ENCODE peak calls at places on chromosomes 3 and 15, in ten cellular contexts. F is heart left ventricle, J is A549, B is upper lobe of left lung, S is transverse colon, I is endothelial cell of umbilical vein, E is uterus, X is ovary, L is sigmoid colon, Y is stomach. K is an unnamed sample.

GRCh38 chr15:28929200-28929599 is 43.4 kb downstream of the APBA2 start:
- DNase-seq in E (no peak), I (no peak), X (no peak), S (no peak), L (peak; percentile 20), J (no peak), F (no peak), Y (no peak), B (no peak), K (no peak)

GRCh38 chr15:64460206-64460736 is at the start of gene ZNF609:
- DNase-seq in X (peak; percentile 97), S (peak; percentile 97), J (peak; percentile 96), B (peak; percentile 98), Y (peak; percentile 94), L (peak; percentile 96), I (peak; percentile 90), E (peak; percentile 94), F (peak; percentile 94), K (peak; percentile 91)

GRCh38 chr3:139830817-139831216 is 104.2 kb upstream of the CLSTN2 start:
- DNase-seq in Y (no peak), B (peak; percentile 34), S (no peak), J (no peak), E (no peak), L (no peak), X (peak; percentile 76), I (no peak), F (peak; percentile 60), K (peak; percentile 28)

GRCh38 chr3:113405180-113405579 is 36.1 kb downstream of the CFAP44 start:
- DNase-seq in Y (no peak), F (no peak), B (no peak), X (no peak), S (no peak), I (peak; percentile 24), J (no peak), E (no peak), L (no peak), K (no peak)

GRCh38 chr3:132904-133303 is 63.7 kb upstream of the CHL1 start:
- DNase-seq in I (no peak), Y (no peak), E (no peak), J (no peak), B (no peak), F (no peak), L (no peak), S (no peak), X (no peak), K (no peak)

GRCh38 chr15:99605490-99605931 is 39.7 kb downstream of the MEF2A start:
- DNase-seq in X (no peak), F (no peak), Y (no peak), E (no peak), I (no peak), S (no peak), L (no peak), B (no peak), J (no peak), K (no peak)

GRCh38 chr3:129560269-129560787 is 17.4 kb downstream of the H1-8 start:
- DNase-seq in I (no peak), X (peak; percentile 74), Y (no peak), B (peak; percentile 70), E (peak; percentile 68), S (no peak), L (no peak), F (peak; percentile 62), J (no peak), K (no peak)

GRCh38 chr3:77513541-77513940 is 473.6 kb downstream of the ROBO2 start:
- DNase-seq in B (no peak), L (no peak), Y (no peak), X (no peak), I (no peak), S (no peak), J (no peak), F (no peak), E (no peak), K (no peak)

GRCh38 chr3:73580343-73580742 is 44.4 kb downstream of the PDZRN3 start:
- DNase-seq in J (no peak), X (no peak), Y (no peak), S (no peak), B (no peak), E (peak; percentile 39), F (no peak), I (no peak), L (no peak), K (no peak)

GRCh38 chr3:172133830-172134229 is 94.5 kb downstream of the FNDC3B start:
- DNase-seq in I (no peak), Y (no peak), X (no peak), B (no peak), S (no peak), L (no peak), J (no peak), E (no peak), F (no peak), K (peak; percentile 42)
- H3K4me1 ChIP-seq in I (peaks cover 79% of the 10 kb centered on the region), Y (peaks cover 87% of the 10 kb centered on the region), X (peaks cover 18% of the 10 kb centered on the region), B (peaks cover 91% of the 10 kb centered on the region), S (peaks cover 70% of the 10 kb centered on the region), L (no peaks in the 10 kb centered on the region), J (peaks cover 95% of the 10 kb centered on the region), E (peaks cover 11% of the 10 kb centered on the region), F (peaks cover 77% of the 10 kb centered on the region), K (peaks cover 89% of the 10 kb centered on the region)

GRCh38 chr3:160754855-160755747 is 930 bp upstream of the PPM1L start:
- DNase-seq in E (peak; percentile 91), I (peak; percentile 95), Y (peak; percentile 95), F (peak; percentile 94), L (peak; percentile 97), B (peak; percentile 99), J (peak; percentile 88), X (peak; percentile 95), S (peak; percentile 96), K (peak; percentile 93)
- TF ChIP-seq POLR2A in E (peak; percentile 86), I (no peak), Y (no peak), F (peak; percentile 49), L (peak; percentile 70), B (no peak), J (peak; percentile 54), X (peak; percentile 48), S (peak; percentile 82), K (peak; percentile 98)

GRCh38 chr15:87031545-87032230 is 952.0 kb downstream of the AGBL1 start:
- DNase-seq in Y (no peak), X (no peak), E (no peak), B (no peak), L (no peak), S (no peak), I (no peak), F (no peak), J (no peak), K (no peak)

GRCh38 chr15:87034886-87035285 is 955.2 kb downstream of the AGBL1 start:
- DNase-seq in B (no peak), J (no peak), S (no peak), X (no peak), L (no peak), F (no peak), I (no peak), E (no peak), Y (no peak), K (no peak)

GRCh38 chr15:87032291-87032690 is 952.6 kb downstream of the AGBL1 start:
- DNase-seq in Y (no peak), X (no peak), E (no peak), F (no peak), J (no peak), L (no peak), I (no peak), S (no peak), B (no peak), K (no peak)

GRCh38 chr15:87038404-87038803 is 958.7 kb downstream of the AGBL1 start:
- DNase-seq in B (no peak), L (no peak), F (no peak), S (no peak), E (no peak), Y (no peak), X (no peak), J (no peak), I (no peak), K (no peak)

DNA sequence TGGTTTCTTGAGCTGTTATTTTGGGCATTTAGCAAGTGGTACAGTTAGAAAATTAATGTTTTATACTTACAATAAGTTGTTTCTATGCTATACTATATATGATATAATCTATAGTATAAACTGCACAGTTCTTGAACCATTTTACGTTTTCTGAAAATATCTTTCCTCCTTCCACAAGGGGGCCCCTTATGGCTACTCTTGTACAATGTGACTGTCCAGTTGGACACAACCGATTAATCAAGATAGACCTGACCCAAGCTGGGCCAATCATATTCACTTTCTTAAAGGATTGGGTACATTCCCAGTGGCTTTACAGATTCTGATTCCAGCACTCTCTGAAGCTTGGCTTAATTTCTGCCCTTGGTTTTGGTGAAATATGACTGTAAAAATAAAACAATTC is 953.4 kb downstream of the AGBL1 start:
- DNase-seq in Y (no peak), F (no peak), X (no peak), S (no peak), L (no peak), J (peak; percentile 13), B (no peak), I (no peak), E (no peak), K (no peak)
- TF ChIP-seq CTCF in Y (no peak), F (no peak), X (no peak), S (no peak), L (no peak), J (no peak), B (no peak), I (no peak), E (no peak), K (no peak)

GRCh38 chr3:157518881-157519280 is 15.7 kb upstream of the VEPH1 start:
- DNase-seq in E (no peak), Y (no peak), I (no peak), J (no peak), X (no peak), F (no peak), L (no peak), B (no peak), S (no peak), K (no peak)

GRCh38 chr3:157523814-157524213 is 20.6 kb upstream of the VEPH1 start:
- DNase-seq in I (no peak), B (no peak), F (no peak), S (no peak), X (no peak), Y (no peak), E (no peak), L (no peak), J (no peak), K (no peak)

GRCh38 chr3:157526036-157526435 is 22.8 kb upstream of the VEPH1 start:
- DNase-seq in I (no peak), F (no peak), X (no peak), B (no peak), S (no peak), Y (no peak), E (no peak), L (no peak), J (no peak), K (no peak)

GRCh38 chr3:157520485-157521184 is 17.4 kb upstream of the VEPH1 start:
- DNase-seq in I (no peak), F (no peak), E (no peak), J (no peak), S (no peak), Y (no peak), L (no peak), B (no peak), X (no peak), K (no peak)

GRCh38 chr3:157522646-157523045 is 19.4 kb upstream of the VEPH1 start:
- DNase-seq in L (no peak), Y (no peak), X (no peak), B (no peak), S (no peak), E (no peak), F (no peak), I (no peak), J (no peak), K (no peak)
- H3K4me1 ChIP-seq in L (no peaks in the 10 kb centered on the region), Y (no peaks in the 10 kb centered on the region), X (no peaks in the 10 kb centered on the region), B (no peaks in the 10 kb centered on the region), S (no peaks in the 10 kb centered on the region), E (no peaks in the 10 kb centered on the region), F (no peaks in the 10 kb centered on the region), I (peaks cover 6% of the 10 kb centered on the region), J (no peaks in the 10 kb centered on the region), K (no peaks in the 10 kb centered on the region)

K was measured in gastrocnemius medialis.